ENCODE peak calls at places on chromosome 4, in eight cellular contexts. V, R, B, H, U, S, T and M are unnamed samples.

GRCh38 chr4:181478675-181479074 is 764.5 kb upstream of the TENM3 start:
- DNase-seq in S (no peak), B (no peak), R (no peak), V (no peak), H (no peak), T (no peak), U (no peak), M (no peak)

GRCh38 chr4:102825261-102826071 is 1.9 kb downstream of the UBE2D3 start:
- DNase-seq in H (peak; percentile 63), B (peak; percentile 27), S (peak; percentile 47), U (peak; percentile 21), T (peak; percentile 8), V (peak; percentile 34), R (no peak), M (peak; percentile 49)

GRCh38 chr4:22778547-22779163 is 85.9 kb downstream of the GBA3 start:
- DNase-seq in S (no peak), T (no peak), H (no peak), U (no peak), B (no peak), R (no peak), V (no peak), M (no peak)

GRCh38 chr4:113186960-113187757 is 137.7 kb downstream of the ANK2 start:
- DNase-seq in S (no peak), B (no peak), U (no peak), H (no peak), R (no peak), T (no peak), V (no peak), M (no peak)

GRCh38 chr4:187908079-187908501 is 87.5 kb upstream of the ZFP42 start:
- DNase-seq in H (no peak), U (no peak), R (no peak), B (no peak), V (no peak), T (no peak), S (no peak), M (no peak)

GRCh38 chr4:98516441-98517323 is 141.7 kb downstream of the TSPAN5 start:
- DNase-seq in R (no peak), B (no peak), T (no peak), U (no peak), V (no peak), H (no peak), S (no peak), M (no peak)

GRCh38 chr4:168612435-168613139 is 115.7 kb downstream of the PALLD start:
- DNase-seq in H (no peak), V (no peak), T (no peak), B (no peak), S (no peak), R (no peak), U (no peak), M (no peak)

GRCh38 chr4:78120144-78120880 is 63.2 kb downstream of the FRAS1 start:
- DNase-seq in S (no peak), H (no peak), V (no peak), U (no peak), B (no peak), T (no peak), R (no peak), M (no peak)

GRCh38 chr4:128483816-128484215 is 196.2 kb upstream of the PGRMC2 start:
- DNase-seq in V (no peak), H (no peak), T (no peak), B (no peak), R (no peak), S (no peak), U (no peak), M (no peak)

GRCh38 chr4:165926307-165926706 is 53.3 kb downstream of the TLL1 start:
- DNase-seq in T (no peak), V (no peak), B (no peak), U (no peak), S (no peak), R (no peak), H (no peak), M (no peak)

GRCh38 chr4:187504974-187505797 is 490.4 kb upstream of the ZFP42 start:
- DNase-seq in H (no peak), S (no peak), T (no peak), B (no peak), V (no peak), R (no peak), U (no peak), M (peak; percentile 15)

GRCh38 chr4:40363382-40363920 is 28.3 kb downstream of the CHRNA9 start:
- DNase-seq in U (peak; percentile 86), B (no peak), S (no peak), V (no peak), T (no peak), R (no peak), H (no peak), M (no peak)

GRCh38 chr4:6688879-6689505 is 4.7 kb upstream of the S100P start:
- DNase-seq in H (peak; percentile 96), R (no peak), B (peak; percentile 81), T (no peak), U (no peak), V (peak; percentile 76), S (no peak), M (peak; percentile 85)

GRCh38 chr4:147363514-147363913 is 117.4 kb upstream of the EDNRA start:
- DNase-seq in B (no peak), T (no peak), S (no peak), V (no peak), U (no peak), H (no peak), R (no peak), M (no peak)

GRCh38 chr4:185597532-185598188 is 62.4 kb upstream of the PDLIM3 start:
- DNase-seq in H (peak; percentile 74), B (peak; percentile 73), T (peak; percentile 67), V (peak; percentile 68), U (peak; percentile 81), S (peak; percentile 58), R (peak; percentile 73), M (peak; percentile 74)

GRCh38 chr4:73709461-73710033 is 30.8 kb upstream of the CXCL8 start:
- DNase-seq in U (no peak), R (no peak), H (no peak), T (no peak), V (no peak), B (no peak), S (no peak), M (no peak)

GRCh38 chr4:5051210-5051691 is at the start of gene STK32B:
- DNase-seq in U (peak; percentile 35), R (peak; percentile 63), B (peak; percentile 26), S (no peak), T (peak; percentile 57), H (peak; percentile 48), V (peak; percentile 16), M (peak; percentile 36)

GRCh38 chr4:16034010-16034829 is 49.6 kb downstream of the PROM1 start:
- DNase-seq in U (no peak), V (no peak), B (no peak), R (no peak), T (no peak), H (no peak), S (no peak), M (no peak)

GRCh38 chr4:7435411-7436095 is 823 bp upstream of the PSAPL1 start:
- DNase-seq in H (no peak), S (no peak), V (no peak), U (no peak), T (no peak), B (no peak), R (no peak), M (no peak)

GRCh38 chr4:66465111-66465510 is 794.8 kb upstream of the EPHA5 start:
- DNase-seq in T (no peak), H (no peak), S (no peak), B (no peak), U (no peak), V (no peak), R (no peak), M (no peak)

GRCh38 chr4:138308421-138308820 is 66.3 kb upstream of the SLC7A11 start:
- DNase-seq in U (peak; percentile 9), V (no peak), H (no peak), T (no peak), B (no peak), S (no peak), R (no peak), M (no peak)